ENCODE peak calls at places on chromosomes 5 and 9, in nine cellular contexts. R is Ammon's horn; V is EL; E is OCI-LY7; B is GM12891; L is activated CD8-positive, alpha-beta memory T cell treated with anti-CD3 and anti-CD28 coated beads, Interleukin-2, amount 50 U/mL, for 4 hours; A is CD4-positive, alpha-beta T cell; F is stimulated activated CD4-positive, alpha-beta T cell treated with anti-CD3 and anti-CD28 coated beads, Interleukin-1b, Interleukin-23, amount 100 ng/mL, for 1 hour; D is NCI-H187 treated with DMSO at 0.1 percent for 48 hours. X is an unnamed sample.

GRCh38 chr9:76020654-76021053 is 130.2 kb downstream of the PCSK5 start:
- DNase-seq in R (no peak), V (no peak), E (no peak), B (no peak), L (no peak), A (no peak), F (no peak), D (no peak), X (no peak)

GRCh38 chr5:157541452-157542118 is 34.0 kb downstream of the ADAM19 start:
- DNase-seq in R (no peak), V (no peak), E (peak), B (no peak), L (no peak), A (no peak), F (no peak), D (no peak), X (no peak)

GRCh38 chr5:150061538-150061995 is 24.8 kb downstream of the CSF1R start:
- DNase-seq in R (no peak), V (no peak), E (no peak), B (no peak), L (no peak), A (no peak), F (no peak), D (no peak), X (no peak)

GRCh38 chr5:134466241-134467069 is 54.8 kb upstream of the CDKN2AIPNL start:
- DNase-seq in R (peak), V (peak), E (no peak), B (peak), L (peak), A (peak), F (no peak), D (peak), X (peak)

GRCh38 chr9:75186767-75187380 is 98.6 kb downstream of the OSTF1 start:
- DNase-seq in R (no peak), V (peak), E (peak), B (no peak), L (no peak), A (no peak), F (no peak), D (no peak), X (no peak)

GRCh38 chr9:137077010-137077747 is at the start of gene UAP1L1:
- DNase-seq in R (peak), V (peak), E (peak), B (peak), L (peak), A (no peak), F (no peak), D (no peak), X (peak)

GRCh38 chr5:82597437-82597836 is 319.3 kb upstream of the RPS23 start:
- DNase-seq in R (no peak), V (no peak), E (no peak), B (no peak), L (no peak), A (no peak), F (no peak), D (no peak), X (no peak)

GRCh38 chr9:107020040-107020530 is 157.1 kb downstream of the ZNF462 start:
- DNase-seq in R (peak), V (peak), E (peak), B (no peak), L (no peak), A (no peak), F (no peak), D (no peak), X (no peak)

GRCh38 chr5:107251151-107251550 is 419.6 kb downstream of the EFNA5 start:
- DNase-seq in R (no peak), V (no peak), E (no peak), B (no peak), L (no peak), A (no peak), F (no peak), D (no peak), X (no peak)

GRCh38 chr9:31347082-31347617 is 1037.3 kb upstream of the ACO1 start:
- DNase-seq in R (peak), V (no peak), E (peak), B (no peak), L (no peak), A (peak), F (no peak), D (no peak), X (no peak)

GRCh38 chr9:21802418-21803000 is at the start of gene MTAP:
- DNase-seq in R (peak), V (peak), E (peak), B (peak), L (peak), A (peak), F (peak), D (peak), X (peak)

GRCh38 chr5:78929833-78930232 is 55.3 kb downstream of the ARSB start:
- DNase-seq in R (no peak), V (no peak), E (no peak), B (no peak), L (no peak), A (no peak), F (no peak), D (no peak), X (no peak)

GRCh38 chr5:153569036-153569435 is 78.6 kb downstream of the GRIA1 start:
- DNase-seq in R (no peak), V (no peak), E (no peak), B (no peak), L (no peak), A (no peak), F (no peak), D (no peak), X (no peak)

GRCh38 chr5:1783214-1783551 is 16.5 kb downstream of the MRPL36 start:
- DNase-seq in R (no peak), V (no peak), E (no peak), B (peak), L (no peak), A (no peak), F (no peak), D (no peak), X (no peak)

GRCh38 chr5:180605554-180606214 is 14.4 kb upstream of the SCGB3A1 start:
- DNase-seq in R (peak), V (peak), E (peak), B (peak), L (peak), A (peak), F (peak), D (no peak), X (peak)

GRCh38 chr5:80516826-80517225 is 28.9 kb downstream of the FAM151B start:
- DNase-seq in R (no peak), V (peak), E (no peak), B (no peak), L (no peak), A (no peak), F (no peak), D (no peak), X (no peak)

GRCh38 chr5:92944903-92945629 is 636.0 kb downstream of the NR2F1-AS1 start:
- DNase-seq in R (peak), V (peak), E (no peak), B (no peak), L (no peak), A (no peak), F (no peak), D (no peak), X (no peak)

GRCh38 chr9:15743512-15743911 is 190.7 kb downstream of the CCDC171 start:
- DNase-seq in R (no peak), V (no peak), E (no peak), B (no peak), L (no peak), A (no peak), F (no peak), D (no peak), X (no peak)

GRCh38 chr9:121336705-121337104 is 33.3 kb downstream of the STOM start:
- DNase-seq in R (no peak), V (no peak), E (peak), B (no peak), L (no peak), A (no peak), F (no peak), D (no peak), X (no peak)

GRCh38 chr9:135414293-135414692 is 65.3 kb upstream of the PPP1R26 start:
- DNase-seq in R (no peak), V (no peak), E (no peak), B (no peak), L (no peak), A (no peak), F (no peak), D (no peak), X (no peak)

GRCh38 chr9:86867658-86868313 is 79.5 kb downstream of the GAS1 start:
- DNase-seq in R (peak), V (no peak), E (no peak), B (no peak), L (no peak), A (no peak), F (no peak), D (no peak), X (no peak)

GRCh38 chr5:132300572-132301340 is 6.6 kb downstream of the SLC22A4 start:
- DNase-seq in R (no peak), V (no peak), E (no peak), B (no peak), L (no peak), A (no peak), F (no peak), D (no peak), X (no peak)

GRCh38 chr9:112771359-112772214 is 21.0 kb downstream of the SNX30 start:
- DNase-seq in R (peak), V (no peak), E (no peak), B (no peak), L (no peak), A (no peak), F (no peak), D (no peak), X (no peak)

GRCh38 chr9:84121991-84122523 is 141.5 kb downstream of the RMI1 start:
- DNase-seq in R (no peak), V (peak), E (no peak), B (no peak), L (no peak), A (no peak), F (no peak), D (no peak), X (no peak)

GRCh38 chr9:34686732-34687131 is 4.3 kb downstream of the CCL19 start:
- DNase-seq in R (no peak), V (no peak), E (no peak), B (no peak), L (no peak), A (no peak), F (no peak), D (no peak), X (no peak)

GRCh38 chr9:677461-678097 is 163.9 kb upstream of the DMRT1 start:
- DNase-seq in R (no peak), V (no peak), E (no peak), B (no peak), L (no peak), A (no peak), F (no peak), D (peak), X (no peak)

GRCh38 chr9:109387206-109387605 is 66.3 kb upstream of the EPB41L4B start:
- DNase-seq in R (no peak), V (no peak), E (no peak), B (no peak), L (no peak), A (no peak), F (no peak), D (no peak), X (no peak)

GRCh38 chr5:35780236-35780635 is 76.5 kb upstream of the IL7R start:
- DNase-seq in R (no peak), V (no peak), E (no peak), B (no peak), L (peak), A (peak), F (no peak), D (no peak), X (no peak)

GRCh38 chr9:34492051-34492450 is 30.7 kb downstream of the ENHO start:
- DNase-seq in R (no peak), V (no peak), E (peak), B (no peak), L (no peak), A (no peak), F (no peak), D (no peak), X (no peak)

GRCh38 chr9:113580041-113580953 is 116.8 kb downstream of the RGS3 start:
- DNase-seq in R (peak), V (peak), E (peak), B (no peak), L (peak), A (peak), F (peak), D (no peak), X (no peak)

GRCh38 chr5:4108690-4109089 is 513.1 kb downstream of the IRX1 start:
- DNase-seq in R (no peak), V (no peak), E (no peak), B (no peak), L (no peak), A (no peak), F (no peak), D (no peak), X (no peak)

GRCh38 chr9:37429441-37430285 is 7.2 kb downstream of the GRHPR start:
- DNase-seq in R (no peak), V (no peak), E (no peak), B (no peak), L (no peak), A (no peak), F (no peak), D (no peak), X (peak)

GRCh38 chr5:139561655-139562451 is 714 bp downstream of the UBE2D2 start:
- DNase-seq in R (no peak), V (peak), E (peak), B (peak), L (peak), A (peak), F (peak), D (no peak), X (peak)

GRCh38 chr5:53037141-53037859 is 48.1 kb downstream of the ITGA2 start:
- DNase-seq in R (no peak), V (peak), E (no peak), B (no peak), L (no peak), A (no peak), F (no peak), D (no peak), X (no peak)

GRCh38 chr5:16980983-16981382 is 44.9 kb upstream of the MYO10 start:
- DNase-seq in R (no peak), V (peak), E (no peak), B (no peak), L (no peak), A (no peak), F (no peak), D (no peak), X (no peak)

GRCh38 chr9:98021306-98022040 is 35.1 kb upstream of the NANS start:
- DNase-seq in R (no peak), V (no peak), E (no peak), B (no peak), L (no peak), A (no peak), F (no peak), D (no peak), X (no peak)

GRCh38 chr5:133245191-133246052 is 193.6 kb downstream of the HSPA4 start:
- DNase-seq in R (peak), V (peak), E (no peak), B (no peak), L (no peak), A (no peak), F (no peak), D (no peak), X (no peak)